ENCODE peak calls at places on chromosome 4, in seven cellular contexts. V is glomerular endothelial cell, U is D341Med, O is left cardiac atrium, G is H54, C is GF-D8, S is lower leg skin. R is an unnamed sample.

GRCh38 chr4:59200992-59201391 is 1999.1 kb upstream of the ADGRL3 start:
- DNase-seq in V (no peak), U (no peak), O (no peak), G (no peak), C (no peak), S (no peak), R (peak; percentile 97)

GRCh38 chr4:65089666-65090065 is 580.6 kb downstream of the EPHA5 start:
- DNase-seq in V (no peak), U (no peak), O (no peak), G (no peak), C (no peak), S (no peak), R (no peak)

GRCh38 chr4:7806724-7807123 is 132.9 kb downstream of the AFAP1 start:
- DNase-seq in V (no peak), U (no peak), O (no peak), G (no peak), C (no peak), S (no peak), R (no peak)

GRCh38 chr4:82491251-82491960 is 61.0 kb downstream of the ENOPH1 start:
- DNase-seq in V (no peak), U (no peak), O (no peak), G (no peak), C (no peak), S (no peak), R (no peak)

GRCh38 chr4:30912098-30912719 is 192.0 kb downstream of the PCDH7 start:
- DNase-seq in V (no peak), U (no peak), O (no peak), G (no peak), C (no peak), S (no peak), R (no peak)

GRCh38 chr4:337932-338758 is 531 bp downstream of the ZNF141 start:
- DNase-seq in V (no peak), U (peak; percentile 70), O (peak; percentile 52), G (no peak), C (peak; percentile 30), S (peak; percentile 31), R (no peak)

GRCh38 chr4:84967292-84967651 is 782 bp upstream of the WDFY3 start:
- DNase-seq in V (no peak), U (no peak), O (no peak), G (no peak), C (no peak), S (peak; percentile 46), R (no peak)

GRCh38 chr4:7041851-7042696 is 1.1 kb upstream of the TADA2B start:
- DNase-seq in V (no peak), U (no peak), O (peak; percentile 80), G (peak; percentile 44), C (peak; percentile 31), S (peak; percentile 51), R (no peak)

GRCh38 chr4:53169695-53170617 is 195.9 kb downstream of the SCFD2 start:
- DNase-seq in V (no peak), U (no peak), O (no peak), G (no peak), C (no peak), S (no peak), R (no peak)

GRCh38 chr4:76615999-76616398 is 181.0 kb downstream of the SHROOM3 start:
- DNase-seq in V (no peak), U (no peak), O (no peak), G (no peak), C (no peak), S (no peak), R (no peak)

GRCh38 chr4:171101845-171102244 is 711.4 kb upstream of the GALNTL6 start:
- DNase-seq in V (no peak), U (no peak), O (no peak), G (no peak), C (no peak), S (no peak), R (no peak)

GRCh38 chr4:109729155-109729562 is 711 bp downstream of the PLA2G12A start:
- DNase-seq in V (no peak), U (no peak), O (no peak), G (no peak), C (no peak), S (no peak), R (no peak)

GRCh38 chr4:8771666-8772065 is 100.0 kb downstream of the HMX1 start:
- DNase-seq in V (no peak), U (no peak), O (peak; percentile 9), G (no peak), C (no peak), S (no peak), R (no peak)

GRCh38 chr4:137638934-137639333 is 106.6 kb upstream of the PCDH18 start:
- DNase-seq in V (no peak), U (no peak), O (no peak), G (no peak), C (no peak), S (no peak), R (no peak)

GRCh38 chr4:128639586-128640270 is 169.8 kb upstream of the JADE1 start:
- DNase-seq in V (no peak), U (no peak), O (no peak), G (no peak), C (no peak), S (no peak), R (no peak)

GRCh38 chr4:83128235-83128929 is 13.9 kb upstream of the PLAC8 start:
- DNase-seq in V (no peak), U (no peak), O (no peak), G (peak; percentile 30), C (peak; percentile 95), S (no peak), R (no peak)

GRCh38 chr4:37928896-37929537 is 31.2 kb upstream of the PTTG2 start:
- DNase-seq in V (no peak), U (no peak), O (no peak), G (no peak), C (peak; percentile 10), S (no peak), R (no peak)

GRCh38 chr4:98688416-98689290 is 30.2 kb upstream of the TSPAN5 start:
- DNase-seq in V (peak; percentile 60), U (no peak), O (no peak), G (peak; percentile 24), C (no peak), S (no peak), R (no peak)

GRCh38 chr4:82833696-82834313 is 35.2 kb upstream of the SCD5 start:
- DNase-seq in V (no peak), U (no peak), O (no peak), G (peak; percentile 36), C (no peak), S (no peak), R (no peak)

GRCh38 chr4:55498051-55498450 is 48.7 kb downstream of the CLOCK start:
- DNase-seq in V (no peak), U (no peak), O (no peak), G (no peak), C (no peak), S (no peak), R (peak; percentile 5)

GRCh38 chr4:3286335-3287175 is 6.3 kb upstream of the RGS12 start:
- DNase-seq in V (no peak), U (peak; percentile 23), O (peak; percentile 7), G (no peak), C (no peak), S (no peak), R (no peak)

GRCh38 chr4:71266090-71266794 is 72.6 kb upstream of the SLC4A4 start:
- DNase-seq in V (no peak), U (no peak), O (peak; percentile 25), G (no peak), C (no peak), S (no peak), R (no peak)

GRCh38 chr4:48642421-48643144 is 137.5 kb downstream of the FRYL start:
- DNase-seq in V (no peak), U (no peak), O (no peak), G (no peak), C (no peak), S (no peak), R (no peak)

GRCh38 chr4:8131210-8131609 is 27.4 kb downstream of the ABLIM2 start:
- DNase-seq in V (no peak), U (no peak), O (no peak), G (no peak), C (no peak), S (no peak), R (no peak)

GRCh38 chr4:2837904-2838496 is 5.6 kb upstream of the ADD1 start:
- DNase-seq in V (no peak), U (no peak), O (no peak), G (no peak), C (peak; percentile 66), S (peak; percentile 62), R (no peak)

GRCh38 chr4:42262701-42263490 is 110.4 kb upstream of the BEND4 start:
- DNase-seq in V (peak; percentile 23), U (no peak), O (no peak), G (no peak), C (no peak), S (no peak), R (no peak)

GRCh38 chr4:164706675-164707074 is 47.3 kb upstream of the SMIM31 start:
- DNase-seq in V (no peak), U (no peak), O (no peak), G (no peak), C (no peak), S (no peak), R (no peak)

GRCh38 chr4:99205104-99205979 is 13.7 kb downstream of the ADH6 start:
- DNase-seq in V (no peak), U (peak; percentile 67), O (no peak), G (no peak), C (peak; percentile 31), S (peak; percentile 72), R (peak; percentile 81)

GRCh38 chr4:7206385-7206784 is 14.0 kb downstream of the SORCS2 start:
- DNase-seq in V (no peak), U (peak; percentile 83), O (peak; percentile 67), G (peak; percentile 53), C (no peak), S (no peak), R (no peak)

GRCh38 chr4:159401791-159402380 is 299.0 kb downstream of the RAPGEF2 start:
- DNase-seq in V (peak; percentile 81), U (no peak), O (no peak), G (peak; percentile 12), C (no peak), S (no peak), R (no peak)

R was measured in SK-N-MC.